ENCODE peak calls at places on chromosomes 4 and X, in six cellular contexts. U is CD4-positive, CD25-positive, alpha-beta regulatory T cell; G is amniotic stem cell; N is BJ; W is B cell; L is activated T-cell treated with anti-CD3 and anti-CD28 coated beads, Interleukin-2, amount 50 U/mL, for 4 hours. O is an unnamed sample.

GRCh38 chr4:42371306-42372063 is 25.8 kb upstream of the SHISA3 start:
- DNase-seq in U (no peak), G (no peak), N (no peak), W (no peak), L (no peak), O (peak)

GRCh38 chrX:154990496-154990895 is 32.0 kb downstream of the F8 start:
- DNase-seq in U (no peak), G (no peak), N (no peak), W (no peak), L (no peak), O (no peak)

GRCh38 chr4:72900952-72901351 is 168.6 kb downstream of the COX18 start:
- DNase-seq in U (no peak), G (no peak), N (peak), W (no peak), L (no peak), O (peak)

GRCh38 chr4:61462451-61463326 is 262.6 kb downstream of the ADGRL3 start:
- DNase-seq in U (no peak), G (no peak), N (no peak), W (no peak), L (no peak), O (peak)

GRCh38 chr4:168919706-168920324 is 90.2 kb downstream of the CBR4 start:
- DNase-seq in U (no peak), G (no peak), N (no peak), W (no peak), L (no peak), O (no peak)

GRCh38 chrX:65195621-65196020 is 219.4 kb upstream of the ZC4H2 start:
- DNase-seq in U (no peak), G (no peak), N (no peak), W (no peak), L (no peak), O (no peak)

GRCh38 chr4:72112514-72113156 is 80.8 kb downstream of the NPFFR2 start:
- DNase-seq in U (no peak), G (peak), N (no peak), W (no peak), L (no peak), O (peak)

GRCh38 chr4:86013623-86014022 is 346.2 kb downstream of the MAPK10 start:
- DNase-seq in U (no peak), G (no peak), N (no peak), W (no peak), L (no peak), O (peak)

GRCh38 chr4:87679449-87680169 is 29.5 kb downstream of the DMP1 start:
- DNase-seq in U (no peak), G (no peak), N (peak), W (no peak), L (no peak), O (peak)

GRCh38 chr4:47713156-47713834 is 124.6 kb downstream of the CORIN start:
- DNase-seq in U (no peak), G (no peak), N (no peak), W (no peak), L (no peak), O (no peak)

GRCh38 chr4:188403272-188403671 is 264.0 kb downstream of the TRIML1 start:
- DNase-seq in U (no peak), G (no peak), N (no peak), W (no peak), L (no peak), O (no peak)

GRCh38 chr4:124206779-124207605 is 505.5 kb downstream of the ANKRD50 start:
- DNase-seq in U (no peak), G (no peak), N (no peak), W (no peak), L (no peak), O (peak)

GRCh38 chr4:128700659-128701350 is 108.7 kb upstream of the JADE1 start:
- DNase-seq in U (no peak), G (no peak), N (no peak), W (no peak), L (no peak), O (no peak)

GRCh38 chrX:43707812-43708548 is 51.9 kb downstream of the MAOA start:
- DNase-seq in U (no peak), G (no peak), N (no peak), W (no peak), L (no peak), O (peak)

GRCh38 chrX:11944486-11944885 is 186.4 kb downstream of the MSL3 start:
- DNase-seq in U (no peak), G (no peak), N (no peak), W (no peak), L (no peak), O (peak)

GRCh38 chr4:1196421-1197183 is 24.2 kb upstream of the SPON2 start:
- DNase-seq in U (no peak), G (no peak), N (no peak), W (no peak), L (no peak), O (no peak)

GRCh38 chr4:108072300-108072699 is 82.6 kb downstream of the HADH start:
- DNase-seq in U (peak), G (no peak), N (no peak), W (no peak), L (peak), O (no peak)

GRCh38 chr4:24793219-24794005 is 2.0 kb upstream of the SOD3 start:
- DNase-seq in U (no peak), G (no peak), N (no peak), W (no peak), L (no peak), O (peak)

GRCh38 chrX:136210243-136210642 is 41.0 kb downstream of the MAP7D3 start:
- DNase-seq in U (no peak), G (no peak), N (no peak), W (peak), L (no peak), O (no peak)

GRCh38 chrX:39905475-39905889 is 192.3 kb downstream of the BCOR start:
- DNase-seq in U (no peak), G (no peak), N (no peak), W (no peak), L (no peak), O (no peak)

GRCh38 chrX:23372220-23372902 is 37.7 kb downstream of the PTCHD1 start:
- DNase-seq in U (no peak), G (no peak), N (no peak), W (no peak), L (no peak), O (peak)

GRCh38 chr4:136664988-136665387 is 867.3 kb downstream of the PCDH18 start:
- DNase-seq in U (no peak), G (no peak), N (no peak), W (no peak), L (no peak), O (peak)

GRCh38 chrX:19097553-19097952 is 24.7 kb downstream of the ADGRG2 start:
- DNase-seq in U (no peak), G (no peak), N (no peak), W (no peak), L (no peak), O (no peak)

GRCh38 chrX:129495941-129496340 is 27.3 kb downstream of the SMARCA1 start:
- DNase-seq in U (no peak), G (no peak), N (no peak), W (no peak), L (no peak), O (no peak)

GRCh38 chr4:61541474-61541873 is 341.3 kb downstream of the ADGRL3 start:
- DNase-seq in U (no peak), G (no peak), N (no peak), W (no peak), L (no peak), O (no peak)

GRCh38 chrX:23907106-23907495 is 637 bp downstream of the APOO start:
- DNase-seq in U (no peak), G (no peak), N (no peak), W (no peak), L (no peak), O (no peak)

GRCh38 chr4:1026115-1026514 is 14.7 kb downstream of the FGFRL1 start:
- DNase-seq in U (peak), G (no peak), N (no peak), W (peak), L (no peak), O (peak)

GRCh38 chr4:53208749-53209148 is 157.1 kb downstream of the SCFD2 start:
- DNase-seq in U (no peak), G (no peak), N (no peak), W (no peak), L (no peak), O (no peak)

GRCh38 chr4:101177146-101177545 is 170.2 kb downstream of the PPP3CA start:
- DNase-seq in U (no peak), G (no peak), N (no peak), W (no peak), L (no peak), O (peak)

GRCh38 chr4:3529363-3529762 is 2.9 kb downstream of the LRPAP1 start:
- DNase-seq in U (no peak), G (no peak), N (no peak), W (no peak), L (no peak), O (peak)

GRCh38 chr4:33940281-33940680 is 2304.0 kb downstream of the ARAP2 start:
- DNase-seq in U (no peak), G (no peak), N (no peak), W (no peak), L (no peak), O (peak)